ENCODE peak calls at places on chromosomes 16 and 17, in four cellular contexts. W is adrenal gland; D is T-helper 2 cell; E is activated T-helper 2 cell treated with anti-CD3 and anti-CD28 coated beads, Interferon-gamma antibody, Interleukin-2, Interleukin-4, amounts not matched to agents 10 μg/mL and 5 μg/mL and 100 μg/mL, durations not matched to agents 14 hours and 24 hours and 36 hours. U is an unnamed sample.

GRCh38 chr17:32941419-32942032 is 13.6 kb downstream of the TMEM98 start:
- DNase-seq in W (no peak), D (no peak), E (no peak), U (no peak)

GRCh38 chr16:20137194-20137593 is 63.5 kb upstream of the GPR139 start:
- DNase-seq in W (no peak), D (no peak), E (no peak), U (no peak)

GRCh38 chr17:27878776-27879562 is 14.2 kb downstream of the LYRM9 start:
- DNase-seq in W (no peak), D (no peak), E (peak), U (peak)

GRCh38 chr17:58323420-58324408 is 4.9 kb downstream of the TSPOAP1 start:
- DNase-seq in W (no peak), D (no peak), E (no peak), U (no peak)

GRCh38 chr16:48105456-48105855 is 50.3 kb downstream of the ABCC12 start:
- DNase-seq in W (no peak), D (no peak), E (no peak), U (no peak)

GRCh38 chr17:82041139-82041814 is 3.8 kb upstream of the DCXR start:
- DNase-seq in W (no peak), D (no peak), E (no peak), U (no peak)

GRCh38 chr16:9199751-9200150 is 108.3 kb downstream of the HAPSTR1 start:
- DNase-seq in W (no peak), D (no peak), E (no peak), U (no peak)

GRCh38 chr17:43962479-43962878 is 8.7 kb upstream of the PYY start:
- DNase-seq in W (no peak), D (no peak), E (no peak), U (no peak)

GRCh38 chr17:38874505-38875419 is 4.9 kb downstream of the LASP1 start:
- DNase-seq in W (no peak), D (no peak), E (no peak), U (no peak)

GRCh38 chr17:64920026-64920418 is 744 bp upstream of the LRRC37A3 start:
- DNase-seq in W (peak), D (no peak), E (no peak), U (no peak)